ENCODE peak calls at places on chromosomes 3 and 15, in ten cellular contexts. I, J, F, P, U, M, E, A, S and C are unnamed samples.

GRCh38 chr15:38660726-38661125 is 96.1 kb upstream of the RASGRP1 start:
- DNase-seq in A (no peak), U (no peak), I (no peak), P (no peak), E (no peak), S (no peak), M (no peak), F (no peak), J (no peak), C (no peak)

GRCh38 chr3:24318668-24319287 is 175.9 kb downstream of the THRB start:
- DNase-seq in M (no peak), P (no peak), I (no peak), E (no peak), J (no peak), U (no peak), A (no peak), S (no peak), F (no peak), C (no peak)

GRCh38 chr3:39275052-39275451 is 4.8 kb downstream of the CX3CR1 start:
- DNase-seq in F (no peak), A (no peak), U (no peak), S (no peak), P (no peak), M (no peak), E (no peak), I (no peak), J (no peak), C (no peak)

GRCh38 chr15:39575180-39575579 is 5.7 kb upstream of the THBS1 start:
- DNase-seq in P (no peak), J (no peak), S (no peak), I (no peak), F (no peak), U (no peak), M (no peak), A (no peak), E (no peak), C (no peak)

GRCh38 chr15:98083203-98083910 is 122.9 kb downstream of the ARRDC4 start:
- DNase-seq in I (no peak), S (peak), A (no peak), J (no peak), U (no peak), P (no peak), M (no peak), F (no peak), E (no peak), C (no peak)

GRCh38 chr3:42763023-42763422 is 10.0 kb downstream of the CCDC13 start:
- DNase-seq in M (no peak), E (no peak), F (no peak), P (no peak), J (no peak), U (no peak), I (no peak), A (no peak), S (no peak), C (no peak)

GRCh38 chr3:71310595-71311319 is 272.8 kb downstream of the FOXP1 start:
- DNase-seq in A (peak), E (no peak), S (peak), I (no peak), P (peak), J (peak), M (no peak), F (peak), U (no peak), C (peak)

GRCh38 chr3:32870373-32871091 is 52.7 kb downstream of the TRIM71 start:
- DNase-seq in A (no peak), I (no peak), E (no peak), M (no peak), P (no peak), U (no peak), F (no peak), S (no peak), J (no peak), C (no peak)

GRCh38 chr3:153138267-153139210 is 23.5 kb upstream of the RAP2B start:
- DNase-seq in A (peak), J (peak), M (peak), S (peak), E (peak), P (no peak), U (no peak), F (peak), I (peak), C (peak)

GRCh38 chr3:128492353-128493220 is at the start of gene GATA2:
- DNase-seq in M (peak), E (no peak), A (no peak), I (peak), F (no peak), P (no peak), J (peak), S (peak), U (no peak), C (no peak)

GRCh38 chr3:172974969-172975368 is 166.1 kb downstream of the SPATA16 start:
- DNase-seq in E (no peak), U (no peak), F (no peak), S (no peak), A (no peak), P (no peak), I (no peak), J (no peak), M (no peak), C (no peak)

GRCh38 chr3:141427764-141428163 is 59.1 kb upstream of the RASA2 start:
- DNase-seq in M (no peak), J (no peak), A (no peak), U (no peak), E (no peak), S (peak), F (no peak), P (no peak), I (no peak), C (no peak)

GRCh38 chr15:51818156-51818555 is 11.3 kb upstream of the TMOD3 start:
- DNase-seq in M (no peak), J (no peak), P (no peak), U (no peak), I (no peak), A (no peak), F (no peak), E (no peak), S (no peak), C (no peak)

GRCh38 chr15:39946862-39947261 is 12.9 kb downstream of the EIF2AK4 start:
- DNase-seq in A (no peak), J (no peak), I (no peak), M (no peak), U (no peak), E (no peak), F (no peak), P (no peak), S (no peak), C (no peak)

GRCh38 chr15:56934269-56934668 is 15.8 kb downstream of the TCF12 start:
- DNase-seq in F (no peak), M (no peak), A (no peak), P (no peak), I (no peak), E (no peak), U (no peak), S (no peak), J (no peak), C (no peak)

GRCh38 chr3:23797490-23797889 is 8.3 kb upstream of the UBE2E1 start:
- DNase-seq in P (no peak), I (no peak), A (no peak), U (no peak), S (no peak), J (no peak), E (no peak), M (no peak), F (no peak), C (no peak)

GRCh38 chr3:117035785-117036184 is 326.2 kb downstream of the TUSC7 start:
- DNase-seq in I (peak), A (peak), E (no peak), P (no peak), U (no peak), S (no peak), F (peak), M (no peak), J (peak), C (no peak)

GRCh38 chr3:76986876-76987513 is 52.9 kb upstream of the ROBO2 start:
- DNase-seq in A (no peak), P (no peak), S (no peak), J (no peak), M (no peak), I (no peak), E (no peak), U (no peak), F (no peak), C (no peak)

GRCh38 chr15:91032919-91033803 is 10.8 kb upstream of the VPS33B start:
- DNase-seq in S (peak), A (peak), F (peak), E (peak), J (no peak), P (peak), I (peak), U (peak), M (no peak), C (no peak)

GRCh38 chr3:15637131-15637951 is 35.8 kb downstream of the BTD start:
- DNase-seq in M (no peak), A (no peak), E (no peak), P (no peak), S (no peak), J (no peak), F (no peak), I (no peak), U (no peak), C (no peak)

GRCh38 chr3:172201990-172202318 is 162.6 kb downstream of the FNDC3B start:
- DNase-seq in F (no peak), A (no peak), U (no peak), I (peak), J (no peak), E (no peak), S (no peak), M (peak), P (no peak), C (no peak)

GRCh38 chr3:126782554-126782953 is 78.5 kb downstream of the CHCHD6 start:
- DNase-seq in P (no peak), F (peak), M (no peak), A (no peak), J (no peak), U (no peak), S (no peak), E (no peak), I (peak), C (peak)

GRCh38 chr15:39376371-39376909 is 204.4 kb upstream of the THBS1 start:
- DNase-seq in A (no peak), E (no peak), M (no peak), P (no peak), F (no peak), U (no peak), S (no peak), I (no peak), J (no peak), C (no peak)

GRCh38 chr3:4751057-4752051 is 227.9 kb upstream of the BHLHE40 start:
- DNase-seq in F (no peak), U (no peak), M (peak), S (no peak), J (no peak), E (no peak), I (no peak), A (no peak), P (no peak), C (no peak)

GRCh38 chr3:85560088-85560790 is 601.5 kb downstream of the CADM2 start:
- DNase-seq in I (no peak), U (no peak), M (no peak), J (no peak), E (no peak), F (no peak), S (peak), A (peak), P (no peak), C (no peak)

GRCh38 chr3:32237670-32238026 is 832 bp upstream of the CMTM8 start:
- DNase-seq in A (no peak), P (no peak), J (no peak), I (no peak), F (no peak), U (no peak), S (no peak), E (no peak), M (no peak), C (no peak)

GRCh38 chr3:149638401-149639092 is 19.3 kb downstream of the WWTR1 start:
- DNase-seq in U (no peak), S (peak), M (no peak), F (no peak), I (no peak), E (no peak), P (no peak), A (no peak), J (no peak), C (peak)

GRCh38 chr3:181103605-181104004 is 114.1 kb upstream of the DNAJC19 start:
- DNase-seq in A (no peak), S (no peak), E (no peak), M (no peak), F (no peak), U (peak), I (no peak), J (no peak), P (no peak), C (no peak)
- TF ChIP-seq CTCF in A (no peak), S (no peak), E (no peak), M (no peak), F (no peak), U (peak), I (no peak), J (no peak), P (no peak), C (no peak)

DNA sequence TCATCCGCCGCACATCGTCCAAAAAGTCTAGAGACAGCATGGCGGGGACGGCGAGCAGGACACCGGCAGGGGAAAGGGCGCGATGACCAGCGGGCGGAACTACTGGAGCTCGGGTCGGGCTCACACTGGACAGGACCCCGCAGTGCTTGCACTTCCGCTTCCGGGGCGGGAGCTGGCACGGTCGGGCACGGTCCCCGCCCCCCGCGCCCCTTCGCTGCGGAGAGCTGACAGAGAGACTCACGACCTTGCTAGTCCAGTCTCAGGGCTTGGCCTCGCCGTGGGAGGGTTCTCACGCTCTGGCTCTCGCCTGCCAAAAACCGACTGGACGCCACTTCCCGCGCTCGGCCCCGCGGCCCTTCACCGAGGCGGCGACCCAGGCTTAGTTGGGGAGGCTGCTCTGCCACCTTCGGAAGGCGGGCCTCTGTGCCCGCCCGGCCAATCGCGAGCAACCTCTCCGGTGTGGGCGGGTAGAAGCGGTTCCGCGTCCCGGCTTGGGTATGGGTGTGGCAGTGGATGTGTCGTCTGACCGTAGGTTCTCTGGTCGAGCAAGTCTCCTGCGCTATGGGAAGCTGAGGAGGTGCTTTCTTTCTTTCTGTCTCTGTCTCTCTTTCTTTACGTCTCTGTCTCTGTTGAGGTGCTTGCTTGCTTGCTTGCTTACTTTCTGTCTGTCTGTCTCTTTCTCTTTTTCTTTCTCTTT is at the start of gene SEC11A:
- DNase-seq in U (peak), A (peak), S (peak), E (peak), P (peak), J (peak), F (peak), M (peak), I (peak), C (peak)
- TF ChIP-seq POLR2A in U (peak), A (peak), S (peak), E (peak), P (peak), J (peak), F (peak), M (peak), I (peak), C (peak)

DNA sequence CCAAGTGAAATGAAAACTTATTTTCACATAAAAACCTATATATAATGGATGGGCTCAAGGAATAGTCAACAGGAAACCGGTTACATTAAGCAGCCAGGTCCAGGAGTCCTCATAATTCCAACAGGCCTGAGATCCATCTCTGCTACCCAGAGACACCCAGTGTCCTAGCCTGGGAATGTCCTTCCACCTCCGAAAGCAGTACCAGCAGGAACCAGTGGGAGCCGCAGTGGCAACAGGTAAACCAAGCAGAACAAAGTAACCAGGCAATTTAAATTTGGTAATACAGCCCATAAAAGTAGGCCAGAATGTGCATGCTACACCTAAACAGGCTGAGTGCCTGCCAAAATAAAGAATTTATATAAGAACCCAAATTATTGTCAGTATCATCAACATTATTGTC is 195.6 kb downstream of the ZBBX start:
- DNase-seq in S (peak), E (no peak), I (no peak), J (no peak), A (no peak), M (no peak), U (no peak), P (no peak), F (no peak), C (no peak)
- TF ChIP-seq CTCF in S (no peak), E (no peak), I (no peak), J (no peak), A (no peak), M (no peak), U (peak), P (no peak), F (no peak), C (no peak)

GRCh38 chr3:44861412-44862220 is at the start of gene TMEM42:
- DNase-seq in J (peak), F (peak), U (peak), E (peak), M (peak), P (peak), A (peak), S (peak), I (peak), C (peak)
- TF ChIP-seq POLR2A in J (peak), F (peak), U (peak), E (peak), M (peak), P (peak), A (peak), S (peak), I (peak), C (peak)

GRCh38 chr15:70182858-70183695 is 85.4 kb upstream of the TLE3 start:
- DNase-seq in U (no peak), E (no peak), I (no peak), J (peak), F (no peak), S (no peak), P (no peak), M (no peak), A (no peak), C (no peak)
- TF ChIP-seq CTCF in U (peak), E (no peak), I (no peak), J (no peak), F (no peak), S (no peak), P (no peak), M (no peak), A (no peak), C (no peak)

DNA sequence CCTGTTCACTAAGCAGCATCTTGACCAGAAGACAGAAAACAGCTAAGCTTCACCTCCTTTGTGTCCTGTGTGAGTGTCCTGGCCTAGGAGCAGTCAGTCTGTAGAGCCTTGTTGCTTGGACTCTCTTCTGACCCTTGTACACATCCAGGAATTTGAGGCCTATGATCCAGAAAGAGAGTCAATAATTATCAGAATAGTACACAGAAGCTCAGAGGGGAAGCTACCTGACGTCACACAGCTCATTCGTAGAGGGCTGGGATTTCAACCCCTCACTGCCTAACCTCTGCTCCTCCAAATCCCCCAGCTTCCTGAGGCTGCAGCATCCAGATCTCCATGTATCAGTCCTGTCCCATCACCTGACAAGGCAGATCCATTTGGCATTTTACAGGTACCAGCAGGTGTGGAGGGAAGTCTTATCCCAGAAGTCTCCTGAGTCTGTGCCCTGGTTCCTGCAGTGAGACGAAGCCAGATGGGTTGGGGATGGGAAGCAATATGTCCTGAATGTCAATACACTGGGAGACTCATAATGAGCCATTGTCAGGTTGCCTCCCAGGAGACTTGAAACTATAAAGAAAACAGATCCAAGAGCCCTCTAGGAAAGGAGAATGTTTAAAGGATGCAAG is 203.1 kb downstream of the MINAR1 start:
- DNase-seq in M (no peak), E (no peak), F (no peak), P (no peak), A (no peak), U (no peak), S (no peak), J (no peak), I (no peak), C (no peak)
- TF ChIP-seq POLR2A in M (no peak), E (no peak), F (no peak), P (no peak), A (no peak), U (no peak), S (no peak), J (no peak), I (no peak), C (no peak)

GRCh38 chr15:78174398-78174797 is 25.2 kb downstream of the IDH3A start:
- DNase-seq in E (no peak), F (peak), I (no peak), J (no peak), A (no peak), S (no peak), P (no peak), U (no peak), M (no peak), C (no peak)
- TF ChIP-seq CTCF in E (no peak), F (no peak), I (no peak), J (no peak), A (no peak), S (no peak), P (no peak), U (no peak), M (no peak), C (no peak)

GRCh38 chr3:111069974-111070751 is 1.5 kb upstream of the NECTIN3 start:
- DNase-seq in J (no peak), I (peak), E (no peak), S (peak), M (peak), U (no peak), F (peak), A (peak), P (peak), C (peak)

GRCh38 chr3:111070772-111071256 is 802 bp upstream of the NECTIN3 start:
- DNase-seq in M (no peak), E (no peak), P (no peak), J (no peak), A (peak), U (no peak), I (peak), S (no peak), F (no peak), C (no peak)

GRCh38 chr3:111073186-111073585 is 1.6 kb downstream of the NECTIN3 start:
- DNase-seq in S (no peak), U (no peak), M (no peak), A (no peak), E (no peak), J (no peak), F (no peak), I (no peak), P (no peak), C (no peak)

GRCh38 chr3:111072016-111072891 is 638 bp downstream of the NECTIN3 start:
- DNase-seq in S (peak), I (peak), U (no peak), P (peak), F (peak), E (no peak), A (peak), J (peak), M (peak), C (peak)

GRCh38 chr3:111071257-111072015 is at the start of gene NECTIN3:
- DNase-seq in A (peak), E (peak), J (peak), M (peak), P (peak), I (peak), F (peak), U (no peak), S (peak), C (peak)
- TF ChIP-seq POLR2A in A (peak), E (peak), J (peak), M (no peak), P (peak), I (peak), F (peak), U (peak), S (peak), C (peak)